ENCODE peak calls at places on chromosomes 6 and 20, in eight cellular contexts. X is GM23338, B is sigmoid colon, L is breast epithelium, D is HepG2, M is GM12878, A is endothelial cell of umbilical vein, N is HCT116. W is an unnamed sample.

GRCh38 chr6:2476376-2476775 is 231.0 kb upstream of the GMDS start:
- DNase-seq in D (no peak), B (no peak), L (no peak), A (no peak), M (no peak), X (no peak), N (peak), W (no peak)

GRCh38 chr6:30556006-30556713 is at the start of gene GNL1:
- DNase-seq in M (peak), D (peak), X (peak), B (peak), A (peak), N (peak), L (peak), W (no peak)

GRCh38 chr20:17558154-17558940 is 11.5 kb upstream of the DSTN start:
- DNase-seq in D (peak), M (no peak), B (peak), N (peak), L (no peak), X (peak), A (peak), W (no peak)

GRCh38 chr20:34269996-34270627 is 28.9 kb downstream of the ASIP start:
- DNase-seq in D (no peak), A (peak), N (no peak), L (peak), M (no peak), B (no peak), X (no peak), W (no peak)

GRCh38 chr6:30071081-30071818 is 4.3 kb downstream of the PPP1R11 start:
- DNase-seq in D (no peak), B (no peak), M (no peak), A (peak), X (peak), N (no peak), L (no peak), W (no peak)

GRCh38 chr20:38825901-38826625 is 20.6 kb downstream of the PPP1R16B start:
- DNase-seq in N (peak), A (peak), D (peak), X (peak), M (no peak), L (no peak), B (no peak), W (no peak)

GRCh38 chr6:28982476-28983266 is 22.4 kb downstream of the ZNF311 start:
- DNase-seq in N (no peak), M (peak), A (no peak), X (peak), B (no peak), L (no peak), D (peak), W (no peak)

GRCh38 chr6:35062676-35063574 is 78.2 kb downstream of the TCP11 start:
- DNase-seq in D (no peak), A (peak), L (no peak), M (no peak), N (no peak), X (no peak), B (no peak), W (no peak)

GRCh38 chr6:169539176-169539897 is 162.5 kb downstream of the WDR27 start:
- DNase-seq in X (no peak), A (peak), M (no peak), B (no peak), N (no peak), D (no peak), L (no peak), W (no peak)

GRCh38 chr20:37823276-37823980 is 79.5 kb upstream of the VSTM2L start:
- DNase-seq in L (no peak), A (no peak), N (no peak), M (no peak), X (peak), B (no peak), D (no peak), W (no peak)

GRCh38 chr6:105769987-105770386 is 316.1 kb upstream of the PRDM1 start:
- DNase-seq in D (no peak), M (no peak), N (peak), X (no peak), L (no peak), B (no peak), A (no peak), W (no peak)

GRCh38 chr6:76861403-76861802 is 601.9 kb downstream of the HTR1B start:
- DNase-seq in N (peak), X (peak), B (no peak), L (no peak), A (peak), D (peak), M (no peak), W (no peak)

GRCh38 chr6:72290620-72291019 is 331.2 kb upstream of the KCNQ5 start:
- DNase-seq in B (no peak), N (no peak), M (no peak), D (no peak), L (no peak), X (no peak), A (no peak), W (no peak)

GRCh38 chr20:10366898-10367419 is 67.1 kb downstream of the MKKS start:
- DNase-seq in D (no peak), M (no peak), L (no peak), B (no peak), A (peak), X (no peak), N (no peak), W (no peak)

GRCh38 chr6:1606533-1607235 is 3.0 kb upstream of the FOXC1 start:
- DNase-seq in N (no peak), B (no peak), D (no peak), M (no peak), X (peak), L (no peak), A (no peak), W (no peak)

GRCh38 chr6:74066168-74066871 is 370.3 kb downstream of the CD109 start:
- DNase-seq in L (no peak), M (no peak), N (no peak), B (no peak), D (no peak), A (no peak), X (no peak), W (no peak)

GRCh38 chr6:11033825-11034224 is 10.3 kb downstream of the ELOVL2 start:
- DNase-seq in M (no peak), B (no peak), D (no peak), X (no peak), A (no peak), L (no peak), N (no peak), W (no peak)

GRCh38 chr20:50449789-50450492 is 60.2 kb upstream of the PTPN1 start:
- DNase-seq in N (no peak), L (no peak), D (no peak), B (no peak), X (no peak), M (peak), A (no peak), W (no peak)

GRCh38 chr20:63141531-63141930 is 74.4 kb downstream of the YTHDF1 start:
- DNase-seq in M (no peak), X (no peak), D (no peak), B (no peak), L (no peak), A (no peak), N (no peak), W (no peak)

GRCh38 chr20:45347297-45347935 is 808 bp downstream of the SDC4 start:
- DNase-seq in X (no peak), M (no peak), A (no peak), D (no peak), N (no peak), B (peak), L (no peak), W (no peak)
- H3K4me3 ChIP-seq in X (peak), M (peak), A (peak), D (peak), N (peak), B (peak), L (peak), W (peak)

GRCh38 chr20:3784863-3785239 is 1.7 kb downstream of the CENPB start:
- DNase-seq in A (no peak), N (no peak), M (no peak), D (no peak), L (no peak), B (no peak), X (no peak), W (no peak)

GRCh38 chr20:3785240-3786125 is 1.1 kb downstream of the CENPB start:
- DNase-seq in A (peak), D (no peak), M (no peak), N (no peak), X (peak), B (no peak), L (no peak), W (no peak)

GRCh38 chr20:3788685-3789155 is 2.2 kb upstream of the CENPB start:
- DNase-seq in A (no peak), D (no peak), L (no peak), X (no peak), N (no peak), B (no peak), M (no peak), W (no peak)

GRCh38 chr20:3786126-3786484 is 435 bp downstream of the CENPB start:
- DNase-seq in A (peak), B (no peak), L (no peak), N (no peak), D (no peak), X (peak), M (no peak), W (no peak)

DNA sequence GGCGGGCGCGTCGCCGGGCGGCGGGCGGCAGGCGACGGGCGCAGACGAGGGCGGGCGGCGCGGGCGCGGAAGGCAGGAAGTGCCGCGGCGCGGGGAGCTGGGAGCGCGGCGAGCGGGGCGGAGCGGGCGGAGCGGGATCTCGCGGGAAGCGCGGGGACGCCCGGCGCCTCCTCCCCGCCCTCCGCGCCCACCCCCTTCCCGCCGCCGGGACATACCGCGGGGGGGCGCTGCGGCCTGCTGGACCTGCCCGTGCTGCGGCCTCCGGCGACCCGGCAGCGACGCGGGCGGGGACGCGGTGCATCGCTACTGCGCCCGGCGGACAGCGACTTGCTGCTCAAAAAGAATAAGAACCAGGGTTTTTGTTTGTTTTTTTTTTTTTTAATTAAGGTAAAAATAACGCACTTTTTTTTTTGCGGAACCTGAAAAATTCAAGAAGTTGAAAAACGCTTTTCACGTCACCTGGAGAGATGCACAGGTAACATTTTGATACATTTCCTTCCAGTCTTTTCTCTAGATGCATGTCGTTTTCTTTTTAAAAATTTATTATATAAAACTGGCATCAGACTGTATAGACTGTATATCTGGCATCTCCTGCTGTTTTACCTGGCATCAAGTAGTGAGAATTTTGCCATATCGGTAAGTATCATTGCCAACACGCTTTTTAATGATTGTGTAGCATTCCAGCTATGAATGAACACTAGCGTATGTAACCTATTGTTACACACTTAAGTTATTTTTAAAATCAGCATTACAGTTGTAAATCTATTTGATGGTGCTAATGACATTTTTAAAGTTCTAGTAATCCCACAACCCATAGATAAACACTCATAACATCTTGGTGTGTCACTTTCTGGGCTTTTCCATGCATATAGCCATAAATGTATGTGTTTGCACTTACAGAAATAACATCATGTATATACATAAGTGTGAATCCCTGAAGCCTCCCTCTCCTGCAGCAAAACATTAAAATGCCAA is at the start of gene CENPB:
- DNase-seq in N (peak), L (peak), M (no peak), D (peak), A (peak), X (peak), B (peak), W (no peak)
- TF ChIP-seq POLR2AphosphoS5 in N (peak), L (peak), M (no peak), D (no peak), A (peak), X (peak), B (peak), W (no peak)

GRCh38 chr6:39820553-39820952 is 28.4 kb downstream of the DAAM2 start:
- DNase-seq in M (no peak), D (no peak), X (no peak), N (no peak), A (no peak), B (no peak), L (no peak), W (no peak)

GRCh38 chr6:39819226-39819625 is 27.1 kb downstream of the DAAM2 start:
- DNase-seq in D (no peak), X (no peak), M (no peak), N (no peak), B (no peak), A (no peak), L (no peak), W (no peak)

GRCh38 chr6:39819676-39820075 is 27.5 kb downstream of the DAAM2 start:
- DNase-seq in L (no peak), D (no peak), M (no peak), A (no peak), N (no peak), B (no peak), X (no peak), W (no peak)

GRCh38 chr6:39821739-39822532 is 29.8 kb downstream of the DAAM2 start:
- DNase-seq in N (no peak), A (no peak), D (no peak), X (peak), M (no peak), L (no peak), B (peak), W (no peak)

DNA sequence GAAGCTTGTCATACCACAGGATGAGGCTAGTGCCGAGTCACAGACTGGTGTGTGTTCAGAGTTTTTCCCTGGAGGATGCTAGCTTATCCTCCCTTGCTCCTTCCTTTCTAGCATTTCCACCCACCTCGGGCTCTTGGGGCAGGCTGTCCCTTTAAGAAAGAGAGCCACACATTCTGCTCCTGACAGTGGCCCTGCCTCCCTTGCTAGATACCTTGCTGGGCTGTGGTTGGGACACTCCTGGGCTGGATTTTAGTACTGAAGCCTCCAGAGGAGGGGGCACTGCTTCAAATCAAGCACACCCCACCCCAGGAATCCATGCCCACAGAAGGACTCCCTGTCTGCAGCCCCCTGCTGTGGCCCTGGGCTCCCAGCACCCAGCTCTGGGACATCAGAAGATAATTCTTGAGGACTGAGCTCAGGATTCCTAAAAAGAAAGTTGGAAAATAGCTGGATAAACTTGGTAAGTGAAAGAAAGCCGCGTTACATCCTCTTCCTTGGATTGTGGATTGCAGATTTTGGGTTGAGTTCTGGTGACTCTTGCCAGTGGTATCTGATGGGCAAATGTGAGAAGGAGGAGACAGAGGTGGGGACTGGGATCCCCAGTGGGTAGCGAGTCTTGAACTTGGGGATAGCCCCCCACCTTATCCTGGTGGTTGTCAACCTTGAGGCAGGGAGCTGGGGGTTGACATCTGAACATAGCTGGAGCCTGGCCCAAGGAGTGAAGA is 29.0 kb downstream of the DAAM2 start:
- DNase-seq in L (no peak), M (no peak), A (no peak), B (no peak), X (no peak), D (no peak), N (no peak), W (no peak)
- H3K4me3 ChIP-seq in L (peak), M (no peak), A (no peak), B (peak), X (no peak), D (no peak), N (no peak), W (no peak)

GRCh38 chr20:56391037-56391436 is 978 bp downstream of the AURKA start:
- DNase-seq in L (no peak), M (no peak), X (no peak), D (no peak), N (no peak), A (peak), B (no peak), W (no peak)

GRCh38 chr20:56392282-56393132 is at the start of gene CSTF1:
- DNase-seq in A (peak), N (peak), D (peak), L (peak), M (peak), X (peak), B (peak), W (peak)

GRCh38 chr20:56393133-56393472 is 658 bp downstream of the CSTF1 start:
- DNase-seq in N (no peak), M (no peak), L (no peak), D (no peak), X (no peak), B (no peak), A (peak), W (no peak)

GRCh38 chr20:56393653-56394052 is 1.2 kb downstream of the CSTF1 start:
- DNase-seq in X (no peak), D (no peak), N (no peak), M (no peak), L (no peak), A (no peak), B (no peak), W (no peak)

GRCh38 chr20:56391596-56392281 is at the start of gene AURKA:
- DNase-seq in D (peak), X (peak), A (no peak), B (no peak), M (no peak), N (no peak), L (no peak), W (no peak)
- TF ChIP-seq POLR2AphosphoS5 in D (peak), X (peak), A (no peak), B (no peak), M (no peak), N (no peak), L (no peak), W (peak)

GRCh38 chr6:134047124-134047523 is 5.3 kb downstream of the SLC2A12 start:
- DNase-seq in M (no peak), D (no peak), N (no peak), A (no peak), X (no peak), B (no peak), L (no peak), W (no peak)

GRCh38 chr6:134049586-134049985 is 2.8 kb downstream of the SLC2A12 start:
- DNase-seq in M (no peak), D (no peak), L (no peak), N (no peak), A (no peak), B (no peak), X (no peak), W (no peak)

GRCh38 chr6:134046054-134046453 is 6.4 kb downstream of the SLC2A12 start:
- DNase-seq in B (no peak), D (no peak), N (no peak), L (no peak), M (no peak), A (no peak), X (no peak), W (no peak)

GRCh38 chr6:134049176-134049575 is 3.2 kb downstream of the SLC2A12 start:
- DNase-seq in M (no peak), L (no peak), N (no peak), B (no peak), A (no peak), X (no peak), D (peak), W (no peak)

DNA sequence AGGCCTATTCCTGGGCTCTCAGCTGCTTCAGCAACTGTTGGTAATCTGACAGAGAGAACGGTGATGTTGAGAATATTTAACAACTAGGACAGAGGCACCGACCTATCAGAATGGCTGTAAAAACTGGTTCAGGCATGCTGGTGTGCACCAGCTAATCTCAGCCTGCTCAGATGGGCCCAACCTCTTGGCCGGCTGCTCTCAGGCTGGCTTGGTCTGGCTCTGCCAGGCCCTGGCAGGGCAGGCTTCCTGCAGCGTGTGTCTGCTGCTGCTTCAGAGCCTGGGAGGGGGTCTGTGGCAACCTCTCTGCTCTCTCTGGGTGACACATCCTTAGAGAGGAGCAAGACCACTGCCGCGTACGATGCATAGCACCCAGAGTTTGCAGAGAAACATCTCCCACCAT is 4.8 kb downstream of the SLC2A12 start:
- DNase-seq in D (no peak), X (no peak), M (no peak), L (no peak), N (no peak), A (no peak), B (no peak), W (no peak)
- H3K4me3 ChIP-seq in D (no peak), X (no peak), M (no peak), L (no peak), N (no peak), A (no peak), B (no peak), W (no peak)

GRCh38 chr6:87832025-87832825 is 130.2 kb upstream of the AKIRIN2 start:
- DNase-seq in L (no peak), D (no peak), X (peak), B (no peak), A (peak), M (peak), N (no peak), W (no peak)
- TF ChIP-seq POLR2AphosphoS5 in L (no peak), D (no peak), X (no peak), B (no peak), A (no peak), M (no peak), N (no peak), W (no peak)

DNA sequence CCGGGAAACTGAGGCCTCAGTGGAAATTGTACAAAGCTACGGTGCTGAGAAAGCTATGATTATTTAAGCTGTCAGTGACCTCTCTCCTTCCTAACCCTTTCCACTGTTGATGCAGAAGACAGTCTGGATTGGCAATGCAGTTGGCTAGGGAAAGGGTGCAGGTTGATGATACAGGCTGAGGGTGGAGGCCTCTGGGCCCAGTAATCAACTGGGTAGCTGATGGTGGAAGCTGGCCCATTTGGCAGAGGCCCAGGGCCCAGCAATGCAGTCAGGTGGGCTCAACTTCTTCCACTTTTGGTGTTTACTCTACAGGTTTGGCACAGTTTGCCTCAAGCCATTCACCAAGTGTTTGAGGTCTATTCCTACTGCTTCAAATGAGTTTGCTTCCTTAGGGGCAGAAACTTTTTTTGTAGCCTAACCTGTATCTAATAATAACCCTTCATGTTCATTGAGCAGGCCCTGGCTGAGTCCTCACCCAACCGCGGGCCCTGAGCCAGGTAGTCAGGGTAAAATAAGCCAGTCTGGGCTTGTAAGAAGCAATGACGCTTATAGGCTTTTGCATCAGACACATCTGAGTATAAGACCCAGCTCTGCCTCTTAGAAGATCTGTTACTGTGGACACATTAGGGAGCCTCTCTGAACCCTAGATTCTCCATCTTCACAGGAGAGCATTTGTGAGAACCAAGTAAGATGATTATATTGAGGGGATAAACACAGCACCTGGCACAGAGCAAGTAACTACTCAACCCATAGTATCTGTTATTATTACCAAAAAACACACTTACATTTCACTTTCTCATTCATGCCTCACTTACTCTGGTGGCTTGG is 12.0 kb downstream of the BCL2L1 start:
- DNase-seq in N (no peak), D (no peak), M (no peak), B (peak), L (no peak), A (no peak), X (no peak), W (no peak)
- H3K4me3 ChIP-seq in N (no peak), D (no peak), M (no peak), B (no peak), L (no peak), A (no peak), X (no peak), W (no peak)

GRCh38 chr6:118548136-118548535 is at the start of gene PLN:
- DNase-seq in N (no peak), D (no peak), M (no peak), X (no peak), B (no peak), A (no peak), L (no peak), W (no peak)
- TF ChIP-seq POLR2AphosphoS5 in N (no peak), D (no peak), M (no peak), X (no peak), B (peak), A (no peak), L (no peak), W (no peak)